ENCODE peak calls at places on chromosomes 16 and 17, in five cellular contexts. R, H, X, M and V are unnamed samples.
A peak's percentile ranks its signal among the peaks of the same experiment; 100 is the strongest.

GRCh38 chr16:85238233-85238647 is 126.0 kb upstream of the CIBAR2 start:
- DNase-seq in X (no peak), M (no peak), R (no peak), H (no peak), V (no peak)

GRCh38 chr17:48351916-48352332 is 78.1 kb downstream of the SKAP1 start:
- DNase-seq in H (no peak), X (no peak), M (no peak), R (no peak), V (peak; percentile 36)

GRCh38 chr16:85281181-85281580 is 168.9 kb upstream of the CIBAR2 start:
- DNase-seq in H (no peak), M (no peak), R (no peak), X (no peak), V (no peak)

GRCh38 chr17:8581002-8581658 is 49.4 kb downstream of the MYH10 start:
- DNase-seq in X (peak; percentile 33), R (no peak), H (no peak), M (peak; percentile 46), V (peak; percentile 75)

GRCh38 chr17:64213995-64214507 is 49.0 kb downstream of the TEX2 start:
- DNase-seq in H (no peak), M (no peak), X (no peak), R (no peak), V (no peak)

GRCh38 chr17:80028030-80028429 is 7.6 kb downstream of the TBC1D16 start:
- DNase-seq in M (no peak), R (no peak), H (no peak), X (no peak), V (no peak)

GRCh38 chr17:76458580-76459490 is 5.9 kb upstream of the UBE2O start:
- DNase-seq in M (no peak), R (no peak), H (no peak), X (no peak), V (peak; percentile 78)

GRCh38 chr16:86575754-86576557 is 2.4 kb upstream of the FOXL1 start:
- DNase-seq in H (no peak), M (no peak), R (no peak), X (peak; percentile 59), V (peak; percentile 20)

GRCh38 chr16:11796227-11797165 is 562 bp downstream of the ZC3H7A start:
- DNase-seq in M (no peak), H (peak; percentile 50), X (no peak), R (no peak), V (peak; percentile 44)

GRCh38 chr17:77424585-77425344 is 284.0 kb downstream of the SEC14L1 start:
- DNase-seq in M (no peak), X (no peak), H (peak; percentile 83), R (peak; percentile 36), V (no peak)

GRCh38 chr16:22194707-22195444 is 11.2 kb upstream of the EEF2K start:
- DNase-seq in R (no peak), X (no peak), M (peak; percentile 49), H (no peak), V (peak; percentile 73)

GRCh38 chr17:81898029-81898866 is 3.8 kb upstream of the NPB start:
- DNase-seq in H (no peak), R (peak; percentile 69), M (no peak), X (peak; percentile 89), V (no peak)

GRCh38 chr17:3475155-3475808 is 515 bp upstream of the ASPA start:
- DNase-seq in H (peak; percentile 18), M (no peak), X (no peak), R (no peak), V (no peak)

GRCh38 chr17:38592487-38592886 is 13.3 kb downstream of the SRCIN1 start:
- DNase-seq in M (no peak), R (no peak), X (no peak), H (no peak), V (no peak)

GRCh38 chr17:79622201-79622601 is 11.3 kb upstream of the RBFOX3 start:
- DNase-seq in M (no peak), X (no peak), H (no peak), R (no peak), V (no peak)

GRCh38 chr17:17258998-17259397 is 22.0 kb upstream of the FLCN start:
- DNase-seq in R (no peak), X (no peak), H (no peak), M (no peak), V (no peak)

GRCh38 chr16:60107467-60107866 is 1373.4 kb upstream of the GOT2 start:
- DNase-seq in H (no peak), X (no peak), M (no peak), R (no peak), V (no peak)

GRCh38 chr16:4358831-4359561 is 7.9 kb upstream of the PAM16 start:
- DNase-seq in H (no peak), R (no peak), X (no peak), M (no peak), V (peak; percentile 57)

GRCh38 chr17:75695830-75696271 is 25.4 kb upstream of the ITGB4 start:
- DNase-seq in M (no peak), H (peak; percentile 85), R (no peak), X (no peak), V (no peak)

GRCh38 chr17:70105641-70106040 is 30.6 kb downstream of the KCNJ16 start:
- DNase-seq in H (no peak), R (no peak), X (no peak), M (no peak), V (no peak)

GRCh38 chr17:39813631-39814030 is 50.5 kb downstream of the IKZF3 start:
- DNase-seq in H (no peak), M (no peak), R (no peak), X (no peak), V (no peak)

GRCh38 chr17:17737938-17738894 is 57.0 kb downstream of the RAI1 start:
- DNase-seq in R (no peak), H (no peak), M (no peak), X (no peak), V (no peak)

GRCh38 chr17:9676084-9676483 is 30.8 kb downstream of the USP43 start:
- DNase-seq in X (no peak), H (no peak), R (no peak), M (no peak), V (no peak)

GRCh38 chr16:89904606-89905510 is 13.8 kb upstream of the MC1R start:
- DNase-seq in M (no peak), X (no peak), R (no peak), H (no peak), V (no peak)

GRCh38 chr17:81552244-81553017 is at the start of gene FAAP100:
- DNase-seq in R (no peak), X (no peak), H (peak; percentile 59), M (peak; percentile 30), V (peak; percentile 90)

GRCh38 chr16:83137326-83137770 is 510.6 kb downstream of the CDH13 start:
- DNase-seq in R (no peak), M (no peak), X (no peak), H (no peak), V (peak; percentile 27)

GRCh38 chr16:56346131-56346890 is 79.0 kb downstream of the AMFR start:
- DNase-seq in R (no peak), X (no peak), H (no peak), M (no peak), V (no peak)

GRCh38 chr17:83175551-83176271 is 96.3 kb downstream of the METRNL start:
- DNase-seq in X (no peak), M (no peak), R (no peak), H (no peak), V (peak; percentile 62)

GRCh38 chr16:77043076-77043475 is 147.9 kb upstream of the MON1B start:
- DNase-seq in X (no peak), R (no peak), M (no peak), H (no peak), V (peak; percentile 9)

GRCh38 chr17:76138896-76139248 is 2.2 kb downstream of the FOXJ1 start:
- DNase-seq in H (no peak), R (no peak), X (no peak), M (no peak), V (no peak)

DNA sequence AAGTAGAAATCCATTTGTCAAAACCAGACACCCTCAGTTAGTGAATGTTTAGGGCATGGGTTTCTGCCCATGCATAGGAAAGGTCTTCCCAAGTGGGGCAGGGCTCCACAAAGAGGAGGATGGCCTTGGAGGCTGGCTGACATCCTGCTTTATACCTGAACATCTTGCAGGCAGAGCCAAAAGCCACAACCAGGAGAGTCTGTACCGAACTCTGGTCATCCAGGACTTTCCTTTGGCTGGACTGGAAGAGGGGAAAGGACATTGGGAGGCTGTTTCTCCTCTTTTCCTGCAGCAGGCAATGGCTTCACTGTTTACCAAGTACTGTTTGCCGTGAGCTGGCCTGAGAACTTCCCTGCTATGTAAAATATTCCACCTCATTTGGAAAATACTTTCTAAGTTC is 8.6 kb downstream of the ALDH3A2 start:
- DNase-seq in R (no peak), H (no peak), M (no peak), X (no peak), V (no peak)
- H3K4me3 ChIP-seq in R (no peak overlapping the region), H (no peak overlapping the region), M (no peak overlapping the region), X (no peak overlapping the region), V (no peak overlapping the region)

DNA sequence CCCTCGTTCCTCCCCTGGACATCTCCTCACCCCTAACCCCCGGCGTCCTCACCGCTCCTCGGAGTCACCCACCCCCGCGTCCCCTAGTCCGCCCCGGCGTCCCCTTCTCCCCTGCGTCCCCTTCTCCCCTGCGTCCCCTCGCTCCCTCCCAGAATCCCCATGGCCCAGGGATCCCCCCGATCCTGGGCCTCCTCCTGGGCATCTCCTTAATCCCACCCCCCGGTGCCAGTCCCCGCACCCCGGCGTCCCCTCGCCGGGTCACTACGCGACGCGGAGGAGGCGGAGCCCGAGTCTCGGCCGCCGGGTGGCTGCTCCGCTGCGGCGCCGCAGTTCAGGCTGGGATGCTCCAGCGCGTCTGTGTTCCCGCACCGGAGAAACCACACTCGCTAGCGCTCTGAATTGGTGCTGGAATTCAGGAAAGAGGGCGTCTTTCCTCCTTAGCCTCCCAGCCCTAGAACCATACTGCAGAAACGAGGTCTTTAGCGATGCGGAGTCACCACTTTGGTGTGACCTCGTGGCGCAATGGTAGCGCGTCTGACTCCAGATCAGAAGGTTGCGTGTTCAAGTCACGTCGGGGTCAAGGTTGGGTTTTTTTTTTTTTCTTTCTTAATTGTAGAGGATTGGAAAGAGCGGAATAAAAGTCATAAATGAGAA is 25.9 kb upstream of the SLC47A1 start:
- DNase-seq in M (peak; percentile 85), H (peak; percentile 94), R (peak; percentile 46), X (peak; percentile 58), V (peak; percentile 71)
- TF ChIP-seq CTCF in M (no peak), H (no peak), R (no peak), X (no peak), V (no peak)

GRCh38 chr17:30576326-30576861 is 99.2 kb downstream of the GOSR1 start:
- DNase-seq in H (no peak), R (no peak), X (no peak), M (no peak), V (no peak)
- H3K4me3 ChIP-seq in H (no peak overlapping the region), R (no peak overlapping the region), X (no peak overlapping the region), M (no peak overlapping the region), V (no peak overlapping the region)

GRCh38 chr16:67865318-67865717 is 7.5 kb upstream of the EDC4 start:
- DNase-seq in R (no peak), H (no peak), X (no peak), M (no peak), V (peak; percentile 46)
- TF ChIP-seq CTCF in R (peak; percentile 49), H (no peak), X (peak; percentile 60), M (peak; percentile 62), V (peak; percentile 27)

GRCh38 chr17:28225872-28226271 is 93.1 kb upstream of the TMEM97 start:
- DNase-seq in X (no peak), M (no peak), R (no peak), H (no peak), V (no peak)
- H3K4me3 ChIP-seq in X (no peak overlapping the region), M (no peak overlapping the region), R (no peak overlapping the region), H (no peak overlapping the region), V (no peak overlapping the region)